ENCODE peak calls at places on chromosomes 5 and 9, in five cellular contexts. K, J, L, F and Y are unnamed samples.

GRCh38 chr9:104835163-104835562 is 71.2 kb downstream of the NIPSNAP3B start:
- DNase-seq in K (no peak), J (no peak), L (no peak), F (no peak), Y (no peak)

GRCh38 chr9:407255-407654 is 192.6 kb downstream of the DOCK8 start:
- DNase-seq in K (no peak), J (peak; percentile 13), L (peak; percentile 20), F (no peak), Y (peak; percentile 77)

GRCh38 chr5:73496984-73497457 is 1.2 kb upstream of the BTF3 start:
- DNase-seq in K (peak; percentile 50), J (peak; percentile 42), L (peak; percentile 85), F (no peak), Y (peak; percentile 64)

GRCh38 chr9:7346144-7346543 is 453.4 kb downstream of the DMAC1 start:
- DNase-seq in K (no peak), J (no peak), L (no peak), F (no peak), Y (no peak)

GRCh38 chr5:13316191-13316590 is 628.3 kb downstream of the DNAH5 start:
- DNase-seq in K (no peak), J (peak; percentile 88), L (no peak), F (no peak), Y (no peak)

GRCh38 chr9:98364042-98364441 is 108.6 kb upstream of the TBC1D2 start:
- DNase-seq in K (no peak), J (no peak), L (no peak), F (no peak), Y (peak; percentile 61)

GRCh38 chr9:113921366-113921765 is 45.3 kb downstream of the ZNF618 start:
- DNase-seq in K (no peak), J (no peak), L (no peak), F (no peak), Y (no peak)

GRCh38 chr5:76642390-76643040 is 19.3 kb upstream of the F2RL2 start:
- DNase-seq in K (no peak), J (no peak), L (no peak), F (no peak), Y (no peak)

GRCh38 chr5:96984506-96985192 is 48.8 kb downstream of the LNPEP start:
- DNase-seq in K (no peak), J (no peak), L (no peak), F (peak; percentile 11), Y (no peak)

GRCh38 chr5:158384535-158385421 is 525.8 kb upstream of the CLINT1 start:
- DNase-seq in K (peak; percentile 54), J (no peak), L (peak; percentile 35), F (no peak), Y (no peak)

GRCh38 chr5:122977306-122977705 is 59.2 kb downstream of the PPIC start:
- DNase-seq in K (no peak), J (no peak), L (no peak), F (no peak), Y (no peak)

GRCh38 chr5:96278995-96279394 is 154.1 kb downstream of the PCSK1 start:
- DNase-seq in K (no peak), J (no peak), L (no peak), F (no peak), Y (no peak)

GRCh38 chr9:135887585-135888050 is 19.7 kb downstream of the CAMSAP1 start:
- DNase-seq in K (no peak), J (peak; percentile 36), L (no peak), F (no peak), Y (peak; percentile 27)

GRCh38 chr5:134458234-134458633 is 46.6 kb upstream of the CDKN2AIPNL start:
- DNase-seq in K (peak; percentile 53), J (no peak), L (no peak), F (no peak), Y (no peak)

GRCh38 chr9:127886401-127886972 is 9.0 kb upstream of the AK1 start:
- DNase-seq in K (no peak), J (no peak), L (peak; percentile 69), F (no peak), Y (peak; percentile 24)

GRCh38 chr9:81128701-81129100 is 560.6 kb downstream of the TLE1 start:
- DNase-seq in K (no peak), J (no peak), L (no peak), F (no peak), Y (no peak)

GRCh38 chr9:123033352-123033751 is at the start of gene GPR21:
- DNase-seq in K (no peak), J (peak; percentile 65), L (no peak), F (no peak), Y (no peak)

GRCh38 chr9:5492965-5493364 is 17.4 kb upstream of the PDCD1LG2 start:
- DNase-seq in K (no peak), J (no peak), L (peak; percentile 19), F (no peak), Y (no peak)

GRCh38 chr9:33166263-33167083 is 663 bp downstream of the B4GALT1 start:
- DNase-seq in K (peak; percentile 60), J (peak; percentile 21), L (no peak), F (peak; percentile 63), Y (peak; percentile 62)

GRCh38 chr9:114282507-114282906 is 40.4 kb upstream of the ORM1 start:
- DNase-seq in K (no peak), J (no peak), L (no peak), F (no peak), Y (no peak)

GRCh38 chr9:89359018-89359417 is 40.7 kb downstream of the SECISBP2 start:
- DNase-seq in K (no peak), J (peak; percentile 40), L (no peak), F (no peak), Y (peak; percentile 22)

GRCh38 chr9:83027153-83027867 is 35.6 kb downstream of the RASEF start:
- DNase-seq in K (peak; percentile 39), J (no peak), L (peak; percentile 83), F (no peak), Y (no peak)

GRCh38 chr9:111661150-111661801 is at the start of gene GNG10:
- DNase-seq in K (peak; percentile 93), J (peak; percentile 80), L (peak; percentile 54), F (peak; percentile 65), Y (peak; percentile 65)

GRCh38 chr9:135039266-135039870 is 48.1 kb upstream of the OLFM1 start:
- DNase-seq in K (no peak), J (no peak), L (no peak), F (no peak), Y (no peak)

GRCh38 chr5:56725709-56726108 is 89.6 kb upstream of the MAP3K1 start:
- DNase-seq in K (no peak), J (no peak), L (no peak), F (no peak), Y (no peak)

GRCh38 chr5:97011567-97011966 is 75.7 kb downstream of the LNPEP start:
- DNase-seq in K (no peak), J (no peak), L (no peak), F (no peak), Y (no peak)

GRCh38 chr9:129962889-129963703 is 79.9 kb downstream of the FNBP1 start:
- DNase-seq in K (peak; percentile 26), J (peak; percentile 21), L (no peak), F (peak; percentile 66), Y (no peak)

GRCh38 chr5:18761801-18762200 is 1127.5 kb downstream of the TAF11L14 start:
- DNase-seq in K (no peak), J (no peak), L (no peak), F (no peak), Y (no peak)

GRCh38 chr5:143893638-143894037 is 81.7 kb downstream of the HMHB1 start:
- DNase-seq in K (no peak), J (no peak), L (no peak), F (no peak), Y (peak; percentile 48)

GRCh38 chr5:143002459-143003327 is 232.5 kb downstream of the ARHGAP26 start:
- DNase-seq in K (peak; percentile 47), J (peak; percentile 30), L (peak; percentile 57), F (peak; percentile 54), Y (peak; percentile 57)

GRCh38 chr9:130445268-130445983 is 665 bp downstream of the ASS1 start:
- DNase-seq in K (peak; percentile 72), J (peak; percentile 50), L (no peak), F (peak; percentile 78), Y (peak; percentile 74)